ENCODE peak calls at places on chromosomes 6 and 20, in ten cellular contexts. I, C, V, J, B, P, Q, O, D and H are unnamed samples.

GRCh38 chr6:164663634-164664033 is 645.8 kb downstream of the C6orf118 start:
- DNase-seq in V (no peak), O (no peak), B (no peak), D (no peak), C (no peak), I (no peak), P (no peak), Q (no peak), J (no peak), H (no peak)

GRCh38 chr20:37543828-37544227 is 16.2 kb upstream of the BLCAP start:
- DNase-seq in O (peak), I (no peak), J (no peak), P (peak), C (peak), V (no peak), Q (peak), D (no peak), B (peak), H (no peak)

GRCh38 chr6:33118525-33119123 is 42.8 kb downstream of the HLA-DPB1 start:
- DNase-seq in Q (peak), P (peak), V (no peak), B (peak), J (peak), D (no peak), I (no peak), C (peak), O (peak), H (no peak)

GRCh38 chr20:33554914-33555420 is 65.1 kb downstream of the CBFA2T2 start:
- DNase-seq in D (no peak), J (peak), Q (peak), B (no peak), O (peak), V (no peak), P (peak), C (peak), I (no peak), H (peak)

GRCh38 chr6:32604434-32604877 is 14.8 kb upstream of the HLA-DRB1 start:
- DNase-seq in O (no peak), D (no peak), B (no peak), I (no peak), Q (no peak), C (peak), P (no peak), J (no peak), V (no peak), H (no peak)

GRCh38 chr20:51221791-51222408 is 199.0 kb upstream of the KCNG1 start:
- DNase-seq in O (peak), C (peak), V (peak), J (no peak), Q (peak), D (peak), P (no peak), I (no peak), B (no peak), H (peak)

GRCh38 chr6:7200598-7201443 is 93.1 kb downstream of the RREB1 start:
- DNase-seq in V (peak), Q (no peak), B (no peak), J (no peak), P (no peak), C (peak), I (no peak), D (no peak), O (no peak), H (peak)

GRCh38 chr20:60652615-60653014 is 599.4 kb upstream of the CDH4 start:
- DNase-seq in Q (no peak), D (no peak), O (no peak), C (no peak), J (no peak), I (no peak), V (no peak), P (no peak), B (no peak), H (no peak)

GRCh38 chr6:3455490-3456394 is 1.1 kb downstream of the SLC22A23 start:
- DNase-seq in C (peak), V (no peak), Q (no peak), P (no peak), B (peak), D (peak), J (no peak), I (peak), O (no peak), H (peak)
- TF ChIP-seq CTCF in C (no peak), V (no peak), Q (no peak), P (no peak), B (peak), D (no peak), J (no peak), I (no peak), O (no peak), H (no peak)

GRCh38 chr6:63476302-63476701 is 96.0 kb upstream of the LOC128125822 start:
- DNase-seq in D (no peak), Q (no peak), C (peak), B (no peak), I (no peak), V (no peak), P (no peak), O (no peak), J (no peak), H (no peak)
- H3K27ac ChIP-seq in D (peak), Q (no peak), C (peak), B (no peak), I (no peak), V (no peak), P (no peak), O (no peak), J (no peak), H (no peak)

DNA sequence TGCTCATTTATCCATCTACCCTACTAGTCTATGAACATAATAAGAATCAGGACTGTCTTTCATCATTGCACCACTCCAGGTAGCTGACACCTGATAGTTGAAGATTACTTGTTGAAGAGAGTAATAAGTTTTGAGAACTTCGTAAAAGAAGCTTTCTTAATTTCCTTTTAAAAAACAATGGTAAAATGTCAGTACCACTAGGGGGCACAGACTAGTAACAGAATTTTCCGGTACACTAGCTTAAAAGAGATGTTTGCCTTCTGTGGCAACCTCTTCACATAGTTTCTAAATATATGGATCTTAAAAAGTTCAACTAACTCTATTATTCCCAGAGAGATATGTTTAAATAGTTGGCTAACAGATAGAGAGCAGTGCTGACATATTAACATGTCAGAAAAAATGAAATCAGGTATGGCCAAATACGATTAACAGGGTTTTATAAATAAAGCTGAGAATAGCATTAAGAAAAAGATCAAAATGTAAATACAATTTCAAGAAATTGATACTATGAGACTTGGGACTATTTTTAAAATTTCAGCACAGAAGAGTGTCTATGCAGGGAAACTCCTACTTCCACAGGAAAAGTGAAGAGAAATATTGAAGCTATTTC is 5.4 kb upstream of the KCNQ5 start:
- DNase-seq in J (peak), O (peak), B (no peak), I (no peak), Q (peak), C (peak), V (no peak), P (no peak), D (no peak), H (no peak)
- TF ChIP-seq CTCF in J (peak), O (peak), B (peak), I (peak), Q (peak), C (peak), V (peak), P (peak), D (peak), H (no peak)

GRCh38 chr20:35636095-35636494 is 20.5 kb downstream of the SPAG4 start:
- DNase-seq in Q (no peak), D (no peak), B (no peak), I (no peak), O (no peak), J (no peak), C (no peak), V (no peak), P (no peak), H (no peak)
- H3K27ac ChIP-seq in Q (no peak), D (no peak), B (no peak), I (no peak), O (no peak), J (no peak), C (peak), V (no peak), P (no peak), H (no peak)